ENCODE peak calls at places on chromosomes 3 and 15, in nine cellular contexts. P is GF-D8; Y is A172; B is transverse colon; D is small intestine; K is activated effector memory CD4-positive, alpha-beta T cell treated with anti-CD3 and anti-CD28 coated beads, Interleukin-2, amount 50 U/mL, for 16 hours; S is Caki2; U is nephron progenitor cell; O is HS-27A. G is an unnamed sample.

GRCh38 chr3:136751259-136752045 is 726 bp downstream of the STAG1 start:
- DNase-seq in P (peak), Y (peak), B (peak), D (peak), K (peak), S (peak), U (peak), O (peak), G (peak)

GRCh38 chr3:57544181-57545125 is at the start of gene DNAH12:
- DNase-seq in P (no peak), Y (no peak), B (peak), D (peak), K (no peak), S (peak), U (peak), O (no peak), G (peak)

GRCh38 chr3:155391104-155391503 is 97.6 kb upstream of the STRIT1 start:
- DNase-seq in P (no peak), Y (no peak), B (no peak), D (no peak), K (no peak), S (no peak), U (no peak), O (no peak), G (no peak)

GRCh38 chr3:112437146-112438022 is 61.9 kb downstream of the BTLA start:
- DNase-seq in P (no peak), Y (peak), B (no peak), D (no peak), K (no peak), S (no peak), U (no peak), O (no peak), G (peak)

GRCh38 chr15:57953874-57954273 is 111.6 kb downstream of the ALDH1A2 start:
- DNase-seq in P (no peak), Y (no peak), B (no peak), D (no peak), K (no peak), S (no peak), U (no peak), O (no peak), G (no peak)

GRCh38 chr3:125916376-125916978 is 52.5 kb upstream of the ROPN1B start:
- DNase-seq in P (peak), Y (peak), B (peak), D (peak), K (peak), S (peak), U (peak), O (peak), G (peak)

GRCh38 chr15:69087581-69087980 is 72.9 kb upstream of the GLCE start:
- DNase-seq in P (no peak), Y (no peak), B (no peak), D (no peak), K (no peak), S (no peak), U (no peak), O (no peak), G (no peak)

GRCh38 chr15:57537072-57537471 is 54.6 kb upstream of the MYZAP start:
- DNase-seq in P (no peak), Y (peak), B (no peak), D (peak), K (no peak), S (peak), U (no peak), O (peak), G (peak)

GRCh38 chr15:77026501-77027110 is 31.7 kb downstream of the PSTPIP1 start:
- DNase-seq in P (no peak), Y (no peak), B (peak), D (no peak), K (peak), S (no peak), U (no peak), O (no peak), G (no peak)

GRCh38 chr3:157248590-157249425 is 88.9 kb upstream of the CCNL1 start:
- DNase-seq in P (no peak), Y (peak), B (no peak), D (peak), K (no peak), S (peak), U (no peak), O (peak), G (peak)

GRCh38 chr15:28945626-28946215 is 59.9 kb downstream of the APBA2 start:
- DNase-seq in P (no peak), Y (no peak), B (no peak), D (no peak), K (peak), S (no peak), U (no peak), O (no peak), G (no peak)

GRCh38 chr3:128907706-128908445 is 28.5 kb downstream of the ACAD9 start:
- DNase-seq in P (no peak), Y (no peak), B (no peak), D (no peak), K (no peak), S (no peak), U (no peak), O (no peak), G (no peak)

GRCh38 chr3:179768080-179768479 is 115.2 kb downstream of the USP13 start:
- DNase-seq in P (no peak), Y (peak), B (peak), D (peak), K (no peak), S (peak), U (peak), O (no peak), G (peak)

GRCh38 chr3:151308089-151308488 is 8.5 kb downstream of the GPR87 start:
- DNase-seq in P (no peak), Y (no peak), B (no peak), D (no peak), K (no peak), S (no peak), U (no peak), O (no peak), G (no peak)

GRCh38 chr15:70633394-70633793 is 130.0 kb downstream of the UACA start:
- DNase-seq in P (no peak), Y (no peak), B (no peak), D (no peak), K (no peak), S (no peak), U (no peak), O (no peak), G (no peak)

GRCh38 chr15:83046558-83047127 is 20.4 kb downstream of the BTBD1 start:
- DNase-seq in P (no peak), Y (peak), B (no peak), D (no peak), K (no peak), S (no peak), U (no peak), O (no peak), G (no peak)